ENCODE peak calls at places on chromosomes 1 and 21, in six cellular contexts. Y is HT1080, M is non-pigmented ciliary epithelial cell, O is iPS-NIHi11, I is germinal center, Q is fibroblast of pulmonary artery. J is an unnamed sample.

GRCh38 chr1:157288511-157288910 is 150.3 kb upstream of the ETV3 start:
- DNase-seq in M (no peak), Y (no peak), O (no peak), I (no peak), Q (no peak), J (no peak)

GRCh38 chr1:53078333-53079101 is 16.5 kb downstream of the PODN start:
- DNase-seq in O (no peak), M (no peak), I (no peak), Y (no peak), Q (no peak), J (no peak)

GRCh38 chr1:241081473-241081872 is 275.5 kb downstream of the RGS7 start:
- DNase-seq in I (no peak), O (no peak), M (no peak), Y (no peak), Q (peak; percentile 0), J (no peak)

GRCh38 chr1:201745023-201745422 is 83.9 kb upstream of the IPO9 start:
- DNase-seq in I (no peak), M (no peak), Y (peak; percentile 72), Q (peak; percentile 91), O (no peak), J (no peak)

GRCh38 chr1:58768971-58769808 is 14.7 kb downstream of the JUN start:
- DNase-seq in Q (peak; percentile 78), I (peak; percentile 20), O (peak; percentile 74), Y (peak; percentile 68), M (no peak), J (peak; percentile 72)

GRCh38 chr1:5318143-5318816 is 663.9 kb downstream of the AJAP1 start:
- DNase-seq in O (no peak), M (no peak), I (no peak), Q (no peak), Y (no peak), J (no peak)

GRCh38 chr1:12616709-12617373 is 1.2 kb downstream of the DHRS3 start:
- DNase-seq in O (no peak), Q (no peak), M (no peak), Y (no peak), I (no peak), J (no peak)

GRCh38 chr1:111702504-111703050 is 36.6 kb downstream of the INKA2 start:
- DNase-seq in Y (no peak), O (no peak), I (no peak), Q (no peak), M (no peak), J (no peak)

GRCh38 chr1:206112600-206113301 is 4.4 kb downstream of the AVPR1B start:
- DNase-seq in O (peak; percentile 28), Q (no peak), M (no peak), I (no peak), Y (no peak), J (no peak)

GRCh38 chr1:16181887-16182719 is 26.2 kb upstream of the EPHA2 start:
- DNase-seq in I (no peak), Y (peak; percentile 97), M (peak; percentile 63), O (peak; percentile 83), Q (peak; percentile 91), J (no peak)

GRCh38 chr1:234729566-234729965 is 119.6 kb upstream of the IRF2BP2 start:
- DNase-seq in I (no peak), O (no peak), Q (peak; percentile 29), M (no peak), Y (no peak), J (no peak)

GRCh38 chr1:36448530-36449051 is 1.7 kb downstream of the OSCP1 start:
- DNase-seq in I (no peak), Y (no peak), O (no peak), Q (no peak), M (no peak), J (no peak)

GRCh38 chr1:85406887-85407593 is 57.9 kb downstream of the DDAH1 start:
- DNase-seq in O (peak; percentile 33), I (no peak), Y (peak; percentile 84), Q (peak; percentile 95), M (peak; percentile 82), J (peak; percentile 86)

GRCh38 chr1:101346419-101346818 is 109.6 kb downstream of the S1PR1 start:
- DNase-seq in Y (no peak), O (no peak), Q (no peak), I (no peak), M (no peak), J (no peak)

GRCh38 chr21:43209575-43210453 is 41.0 kb downstream of the CRYAA start:
- DNase-seq in Y (peak; percentile 79), M (peak; percentile 8), O (no peak), I (no peak), Q (peak; percentile 87), J (no peak)

GRCh38 chr1:13730751-13731482 is 30.9 kb downstream of the PRDM2 start:
- DNase-seq in M (no peak), Y (no peak), O (peak; percentile 17), I (peak; percentile 90), Q (no peak), J (no peak)

GRCh38 chr1:156858959-156859522 is at the start of gene INSRR:
- DNase-seq in M (no peak), I (no peak), Y (no peak), O (peak; percentile 66), Q (no peak), J (no peak)

GRCh38 chr1:235326719-235327558 is 1.0 kb downstream of the ARID4B start:
- DNase-seq in M (no peak), Q (peak; percentile 19), O (peak; percentile 39), Y (peak; percentile 31), I (peak; percentile 51), J (peak; percentile 29)

GRCh38 chr1:147627435-147628110 is 42.8 kb downstream of the ACP6 start:
- DNase-seq in Q (peak; percentile 64), O (peak; percentile 84), I (peak; percentile 81), M (no peak), Y (peak; percentile 34), J (peak; percentile 43)

GRCh38 chr1:171801395-171801990 is 20.0 kb downstream of the METTL13 start:
- DNase-seq in Y (peak; percentile 52), Q (peak; percentile 64), O (peak; percentile 67), M (no peak), I (peak; percentile 38), J (peak; percentile 78)

GRCh38 chr1:33641099-33641830 is 168.8 kb downstream of the ZSCAN20 start:
- DNase-seq in I (peak; percentile 20), Q (peak; percentile 8), Y (peak; percentile 25), O (peak; percentile 56), M (no peak), J (peak; percentile 43)

GRCh38 chr1:15153842-15154479 is 414 bp downstream of the TMEM51 start:
- DNase-seq in O (peak; percentile 81), I (peak; percentile 19), Q (peak; percentile 64), Y (peak; percentile 50), M (no peak), J (peak; percentile 32)

GRCh38 chr1:92476071-92476607 is 10.6 kb downstream of the GFI1 start:
- DNase-seq in Q (no peak), I (no peak), Y (no peak), O (no peak), M (no peak), J (no peak)

GRCh38 chr1:193259619-193260018 is 73.2 kb upstream of the B3GALT2 start:
- DNase-seq in O (no peak), M (no peak), Q (no peak), I (no peak), Y (no peak), J (no peak)

GRCh38 chr1:226599636-226600238 is 51.2 kb downstream of the STUM start:
- DNase-seq in I (no peak), Y (no peak), O (no peak), M (no peak), Q (no peak), J (no peak)

GRCh38 chr1:173020138-173020742 is 30.5 kb downstream of the TNFSF18 start:
- DNase-seq in M (no peak), Y (no peak), Q (no peak), O (no peak), I (peak; percentile 7), J (no peak)

GRCh38 chr1:53964109-53964508 is 18.0 kb downstream of the LRRC42 start:
- DNase-seq in Q (peak; percentile 27), I (no peak), O (no peak), Y (no peak), M (no peak), J (no peak)

GRCh38 chr1:85296980-85297379 is 20.5 kb upstream of the BCL10 start:
- DNase-seq in M (no peak), Q (no peak), I (no peak), O (no peak), Y (peak; percentile 5), J (no peak)

J was measured in Ammon's horn.